ENCODE peak calls at places on chromosomes 6 and 20, in four cellular contexts. One of them, this sample, is unnamed.

GRCh38 chr6:89221109-89221508 is 4.0 kb upstream of the GABRR1 start:
- DNase-seq in RWPE2: no peak
- DNase-seq in A549: no peak
- DNase-seq in fibroblast of mammary gland: no peak
- DNase-seq in this sample: no peak

GRCh38 chr20:54154439-54154838 is 19.3 kb downstream of the CYP24A1 start:
- DNase-seq in fibroblast of mammary gland: no peak
- DNase-seq in A549: peak
- DNase-seq in RWPE2: no peak
- DNase-seq in this sample: no peak

GRCh38 chr6:74899416-74899815 is 306.4 kb downstream of the COL12A1 start:
- DNase-seq in fibroblast of mammary gland: peak
- DNase-seq in RWPE2: no peak
- DNase-seq in A549: peak
- DNase-seq in this sample: peak

GRCh38 chr20:50415516-50416268 is 94.5 kb upstream of the PTPN1 start:
- DNase-seq in A549: peak
- DNase-seq in fibroblast of mammary gland: peak
- DNase-seq in RWPE2: peak
- DNase-seq in this sample: peak

GRCh38 chr6:161804804-161805203 is 530.9 kb upstream of the AGPAT4 start:
- DNase-seq in A549: no peak
- DNase-seq in RWPE2: no peak
- DNase-seq in fibroblast of mammary gland: no peak
- DNase-seq in this sample: no peak

GRCh38 chr20:57190536-57191265 is 75.7 kb downstream of the BMP7 start:
- DNase-seq in A549: peak
- DNase-seq in fibroblast of mammary gland: peak
- DNase-seq in RWPE2: no peak
- DNase-seq in this sample: peak

GRCh38 chr6:85127179-85127498 is 322.7 kb upstream of the NT5E start:
- DNase-seq in A549: no peak
- DNase-seq in RWPE2: no peak
- DNase-seq in fibroblast of mammary gland: no peak
- DNase-seq in this sample: no peak

GRCh38 chr6:167703347-167703746 is 123.4 kb upstream of the AFDN start:
- DNase-seq in RWPE2: no peak
- DNase-seq in A549: no peak
- DNase-seq in fibroblast of mammary gland: no peak
- DNase-seq in this sample: no peak

GRCh38 chr6:112743343-112743742 is 396.2 kb downstream of the RFPL4B start:
- DNase-seq in RWPE2: no peak
- DNase-seq in fibroblast of mammary gland: no peak
- DNase-seq in A549: no peak
- DNase-seq in this sample: no peak

GRCh38 chr6:20905377-20905776 is 371.1 kb downstream of the CDKAL1 start:
- DNase-seq in RWPE2: no peak
- DNase-seq in A549: no peak
- DNase-seq in fibroblast of mammary gland: no peak
- DNase-seq in this sample: no peak

GRCh38 chr6:45681860-45682488 is 304.2 kb upstream of the SUPT3H start:
- DNase-seq in A549: peak
- DNase-seq in RWPE2: no peak
- DNase-seq in fibroblast of mammary gland: peak
- DNase-seq in this sample: peak

GRCh38 chr20:4026093-4026601 is 10.8 kb upstream of the RNF24 start:
- DNase-seq in RWPE2: no peak
- DNase-seq in fibroblast of mammary gland: peak
- DNase-seq in A549: no peak
- DNase-seq in this sample: peak

GRCh38 chr6:5677219-5678000 is 329.3 kb downstream of the NRN1 start:
- DNase-seq in RWPE2: no peak
- DNase-seq in fibroblast of mammary gland: peak
- DNase-seq in A549: no peak
- DNase-seq in this sample: peak

GRCh38 chr6:37569317-37569716 is 69.6 kb upstream of the CCDC167 start:
- DNase-seq in fibroblast of mammary gland: no peak
- DNase-seq in A549: no peak
- DNase-seq in RWPE2: no peak
- DNase-seq in this sample: no peak

GRCh38 chr6:37561361-37561760 is 61.7 kb upstream of the CCDC167 start:
- DNase-seq in RWPE2: no peak
- DNase-seq in fibroblast of mammary gland: no peak
- DNase-seq in A549: no peak
- DNase-seq in this sample: no peak

GRCh38 chr6:37566209-37566859 is 66.6 kb upstream of the CCDC167 start:
- DNase-seq in A549: no peak
- DNase-seq in RWPE2: no peak
- DNase-seq in fibroblast of mammary gland: peak
- DNase-seq in this sample: no peak

GRCh38 chr6:37569999-37570776 is 70.5 kb upstream of the CCDC167 start:
- DNase-seq in fibroblast of mammary gland: no peak
- DNase-seq in RWPE2: no peak
- DNase-seq in A549: no peak
- DNase-seq in this sample: no peak

DNA sequence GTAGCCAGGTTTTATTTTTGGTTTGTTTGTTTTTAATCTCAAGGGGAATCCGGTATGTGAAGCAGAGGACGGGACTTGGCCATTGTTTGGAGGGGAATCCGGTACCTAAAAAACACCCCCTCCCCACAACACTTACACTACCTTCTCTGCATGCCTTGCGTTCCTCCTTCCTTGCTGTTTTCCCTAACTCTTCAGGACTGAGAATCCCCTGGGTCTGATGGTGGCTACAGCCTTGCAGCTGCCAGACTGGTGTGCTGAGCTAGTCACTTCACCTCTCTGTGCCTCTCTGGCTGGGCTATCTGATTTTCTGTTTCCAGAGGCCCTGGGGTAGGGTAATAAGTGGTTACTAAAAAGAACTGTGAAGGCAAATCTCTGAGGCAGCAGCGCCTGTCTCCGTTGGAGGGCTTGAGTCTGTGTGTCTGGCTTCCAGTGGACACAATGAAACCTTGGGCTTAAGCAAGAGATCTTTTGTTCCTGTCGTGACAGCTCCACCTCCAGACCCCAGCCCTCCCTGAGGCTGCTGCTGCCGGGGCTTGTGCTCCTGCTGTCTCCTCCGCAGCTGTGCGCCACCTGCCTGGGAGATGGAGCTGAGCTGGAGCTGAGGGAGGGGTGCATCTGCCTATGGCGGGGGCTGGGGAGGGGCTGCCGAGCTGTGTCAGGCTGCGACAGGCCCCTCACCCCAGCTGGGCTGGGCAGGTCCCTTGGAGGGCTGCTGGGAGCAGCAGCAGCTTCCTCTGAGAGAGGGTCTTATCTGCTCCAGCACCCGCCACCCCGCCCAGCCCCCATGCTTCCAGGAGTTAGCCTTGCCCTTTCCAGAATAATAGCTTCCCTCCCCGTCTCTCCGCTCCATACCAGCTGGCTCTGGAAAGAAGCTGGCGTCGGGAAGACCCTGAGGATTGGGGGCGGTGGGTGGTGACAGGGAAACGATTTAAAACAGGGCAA is 65.8 kb upstream of the CCDC167 start:
- DNase-seq in fibroblast of mammary gland: no peak
- DNase-seq in RWPE2: no peak
- DNase-seq in A549: no peak
- DNase-seq in this sample: no peak
- TF ChIP-seq CTCF in fibroblast of mammary gland: no peak
- TF ChIP-seq CTCF in RWPE2: no peak
- TF ChIP-seq CTCF in A549: no peak
- TF ChIP-seq CTCF in this sample: no peak

GRCh38 chr20:32749914-32750637 is 6.8 kb upstream of the COMMD7 start:
- DNase-seq in A549: no peak
- DNase-seq in RWPE2: no peak
- DNase-seq in fibroblast of mammary gland: no peak
- DNase-seq in this sample: no peak

GRCh38 chr20:32751309-32752020 is 8.2 kb upstream of the COMMD7 start:
- DNase-seq in A549: no peak
- DNase-seq in RWPE2: no peak
- DNase-seq in fibroblast of mammary gland: no peak
- DNase-seq in this sample: no peak

GRCh38 chr20:32752021-32752457 is 8.8 kb upstream of the COMMD7 start:
- DNase-seq in A549: no peak
- DNase-seq in fibroblast of mammary gland: no peak
- DNase-seq in RWPE2: no peak
- DNase-seq in this sample: no peak

GRCh38 chr20:32753731-32754130 is 8.5 kb upstream of the DNMT3B start:
- DNase-seq in RWPE2: no peak
- DNase-seq in A549: no peak
- DNase-seq in fibroblast of mammary gland: peak
- DNase-seq in this sample: no peak

DNA sequence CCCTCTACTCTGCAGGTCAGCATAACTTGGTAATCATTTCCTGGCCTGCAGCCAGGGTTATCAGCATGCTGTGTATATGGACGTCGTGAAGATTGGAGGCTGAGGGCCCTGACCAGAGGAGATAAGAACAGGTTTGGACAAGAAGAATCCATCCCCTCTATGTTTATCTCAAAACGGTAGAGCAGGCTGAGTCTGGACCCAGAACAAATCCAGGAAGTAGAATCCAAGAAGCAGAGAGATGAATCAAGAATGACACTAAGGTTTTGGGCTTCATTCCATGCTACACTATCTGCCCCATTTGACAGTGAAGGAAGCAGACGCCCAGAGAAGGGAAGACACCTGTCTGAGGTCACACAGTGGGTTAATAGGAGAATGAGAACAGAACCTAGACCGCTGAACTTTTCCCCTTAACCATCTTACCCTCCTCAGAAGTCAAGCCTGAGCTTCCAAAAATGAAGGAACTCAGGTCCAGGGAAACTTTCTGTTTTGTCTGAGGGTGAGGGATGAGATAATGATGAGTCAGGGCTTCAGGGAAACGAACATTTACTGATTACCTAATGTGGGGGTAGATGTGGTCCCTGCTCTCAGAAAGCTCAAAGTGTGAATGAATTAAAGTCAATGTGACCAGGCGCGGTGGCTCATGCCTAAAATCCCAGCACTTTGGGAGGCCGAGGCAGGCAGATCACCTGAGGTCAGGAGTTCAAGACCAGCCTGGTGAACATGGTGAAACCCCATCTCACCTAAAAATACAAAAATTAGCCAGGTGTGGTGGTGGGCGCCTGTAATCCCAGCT is 9.4 kb upstream of the COMMD7 start:
- DNase-seq in fibroblast of mammary gland: peak
- DNase-seq in A549: no peak
- DNase-seq in RWPE2: no peak
- DNase-seq in this sample: peak
- H3K4me3 ChIP-seq in fibroblast of mammary gland: peak
- H3K4me3 ChIP-seq in A549: no peak
- H3K4me3 ChIP-seq in RWPE2: no peak
- H3K4me3 ChIP-seq in this sample: peak

GRCh38 chr20:13758884-13759283 is 25.8 kb downstream of the ESF1 start:
- DNase-seq in RWPE2: no peak
- DNase-seq in A549: no peak
- DNase-seq in fibroblast of mammary gland: no peak
- DNase-seq in this sample: no peak

GRCh38 chr20:13749811-13750210 is 34.9 kb downstream of the ESF1 start:
- DNase-seq in fibroblast of mammary gland: no peak
- DNase-seq in RWPE2: no peak
- DNase-seq in A549: no peak
- DNase-seq in this sample: no peak

GRCh38 chr20:13756551-13756950 is 28.2 kb downstream of the ESF1 start:
- DNase-seq in RWPE2: no peak
- DNase-seq in A549: no peak
- DNase-seq in fibroblast of mammary gland: no peak
- DNase-seq in this sample: no peak

GRCh38 chr20:13753436-13754036 is 31.2 kb downstream of the ESF1 start:
- DNase-seq in fibroblast of mammary gland: no peak
- DNase-seq in A549: no peak
- DNase-seq in RWPE2: no peak
- DNase-seq in this sample: no peak

DNA sequence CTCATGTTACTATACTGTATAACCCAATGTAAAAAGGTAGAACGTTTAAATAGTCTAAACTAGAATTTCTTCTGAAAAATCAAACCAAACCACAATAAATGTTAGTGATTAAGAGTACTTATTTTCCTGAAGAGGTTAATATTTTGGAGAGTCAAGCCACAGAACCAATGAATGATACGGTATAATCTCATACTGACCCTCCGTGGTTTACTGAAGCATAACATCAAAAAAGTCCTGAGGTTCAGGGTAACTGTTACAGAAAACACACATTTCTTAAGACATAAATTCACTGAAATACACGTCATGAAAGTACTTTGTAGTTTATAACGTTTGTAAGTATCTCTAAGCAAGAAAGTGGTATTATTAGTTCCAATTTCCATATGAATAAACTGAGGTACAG is 28.9 kb downstream of the ESF1 start:
- DNase-seq in fibroblast of mammary gland: peak
- DNase-seq in A549: no peak
- DNase-seq in RWPE2: no peak
- DNase-seq in this sample: no peak
- TF ChIP-seq CTCF in fibroblast of mammary gland: peak
- TF ChIP-seq CTCF in A549: no peak
- TF ChIP-seq CTCF in RWPE2: no peak
- TF ChIP-seq CTCF in this sample: peak

DNA sequence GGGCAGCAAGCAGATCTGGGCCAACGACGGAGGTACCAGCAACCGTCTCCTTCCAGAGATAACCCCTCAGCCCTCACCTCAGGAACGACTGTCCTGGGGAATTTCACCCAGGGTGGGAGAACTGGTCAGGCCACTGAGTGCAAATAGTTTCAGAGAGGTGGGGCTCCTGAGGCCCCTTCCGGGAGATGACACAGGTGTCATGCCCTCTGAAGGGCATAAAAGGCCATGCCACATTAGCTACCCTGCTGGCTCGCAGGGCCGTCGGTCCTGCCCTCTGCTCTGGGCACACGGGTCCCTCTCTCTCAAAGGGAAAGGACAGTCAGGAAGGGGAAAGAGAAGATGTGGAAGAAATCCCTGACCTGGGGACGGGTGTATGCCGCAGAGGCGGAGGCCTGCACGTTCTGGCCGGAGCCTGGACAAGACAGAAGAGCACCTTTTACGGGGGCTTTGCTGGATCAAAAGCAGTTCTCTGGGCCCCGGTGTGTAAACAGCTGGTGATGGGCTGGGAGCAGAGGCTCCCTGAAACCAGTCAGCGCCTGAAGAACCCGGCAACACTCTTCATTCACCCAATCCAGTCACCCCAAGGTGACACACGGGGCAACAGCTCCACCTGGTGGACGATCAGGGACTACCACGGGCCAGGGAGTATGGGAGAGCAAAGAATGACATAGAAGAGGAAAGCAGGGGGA is 6.4 kb upstream of the TAF8 start:
- DNase-seq in RWPE2: peak
- DNase-seq in fibroblast of mammary gland: peak
- DNase-seq in A549: peak
- DNase-seq in this sample: peak
- H3K4me3 ChIP-seq in RWPE2: no peak
- H3K4me3 ChIP-seq in fibroblast of mammary gland: no peak
- H3K4me3 ChIP-seq in A549: no peak
- H3K4me3 ChIP-seq in this sample: no peak

GRCh38 chr6:123380257-123380656 is 256.5 kb downstream of the TRDN start:
- DNase-seq in RWPE2: no peak
- DNase-seq in fibroblast of mammary gland: peak
- DNase-seq in A549: peak
- DNase-seq in this sample: peak
- TF ChIP-seq CTCF in RWPE2: peak
- TF ChIP-seq CTCF in fibroblast of mammary gland: peak
- TF ChIP-seq CTCF in A549: peak
- TF ChIP-seq CTCF in this sample: peak